ENCODE peak calls at places on chromosomes 3 and 15, in five cellular contexts. One of them, this sample, is unnamed.

GRCh38 chr3:195236076-195236798 is 34.7 kb downstream of the XXYLT1 start:
- DNase-seq in testis: peak
- DNase-seq in lower leg skin: no peak
- DNase-seq in tibial nerve: no peak
- DNase-seq in A549: no peak
- DNase-seq in this sample: no peak

GRCh38 chr3:115325539-115325938 is 178.5 kb upstream of the ZBTB20 start:
- DNase-seq in testis: peak
- DNase-seq in lower leg skin: no peak
- DNase-seq in tibial nerve: peak
- DNase-seq in A549: peak
- DNase-seq in this sample: peak

GRCh38 chr3:117603097-117603496 is 893.5 kb downstream of the TUSC7 start:
- DNase-seq in testis: no peak
- DNase-seq in lower leg skin: no peak
- DNase-seq in tibial nerve: no peak
- DNase-seq in A549: no peak
- DNase-seq in this sample: no peak

GRCh38 chr3:157127831-157128767 is 31.8 kb downstream of the CCNL1 start:
- DNase-seq in testis: peak
- DNase-seq in lower leg skin: no peak
- DNase-seq in tibial nerve: no peak
- DNase-seq in A549: peak
- DNase-seq in this sample: peak

GRCh38 chr3:5186854-5187151 is 704 bp upstream of the EDEM1 start:
- DNase-seq in testis: peak
- DNase-seq in lower leg skin: no peak
- DNase-seq in tibial nerve: no peak
- DNase-seq in A549: no peak
- DNase-seq in this sample: peak

GRCh38 chr3:136247436-136247835 is 2.7 kb upstream of the PCCB start:
- DNase-seq in testis: no peak
- DNase-seq in lower leg skin: no peak
- DNase-seq in tibial nerve: no peak
- DNase-seq in A549: no peak
- DNase-seq in this sample: no peak

GRCh38 chr3:126399756-126400155 is 5.0 kb downstream of the CFAP100 start:
- DNase-seq in testis: no peak
- DNase-seq in lower leg skin: no peak
- DNase-seq in tibial nerve: no peak
- DNase-seq in A549: no peak
- DNase-seq in this sample: no peak

GRCh38 chr15:80599359-80599758 is 95.8 kb upstream of the ABHD17C start:
- DNase-seq in testis: no peak
- DNase-seq in lower leg skin: no peak
- DNase-seq in tibial nerve: no peak
- DNase-seq in A549: peak
- DNase-seq in this sample: no peak

GRCh38 chr3:9947025-9947995 is 4.9 kb downstream of the PRRT3 start:
- DNase-seq in testis: peak
- DNase-seq in lower leg skin: no peak
- DNase-seq in tibial nerve: peak
- DNase-seq in A549: peak
- DNase-seq in this sample: peak

GRCh38 chr3:120095226-120096165 is 1.2 kb upstream of the GSK3B start:
- DNase-seq in testis: peak
- DNase-seq in lower leg skin: peak
- DNase-seq in tibial nerve: peak
- DNase-seq in A549: peak
- DNase-seq in this sample: peak

GRCh38 chr3:52220380-52221026 is 4.9 kb downstream of the TLR9 start:
- DNase-seq in testis: peak
- DNase-seq in lower leg skin: peak
- DNase-seq in tibial nerve: peak
- DNase-seq in A549: peak
- DNase-seq in this sample: peak

GRCh38 chr15:69554321-69554961 is 101.8 kb downstream of the RPLP1 start:
- DNase-seq in testis: no peak
- DNase-seq in lower leg skin: no peak
- DNase-seq in tibial nerve: no peak
- DNase-seq in A549: peak
- DNase-seq in this sample: no peak

GRCh38 chr3:22115581-22115980 is 364.6 kb upstream of the ZNF385D start:
- DNase-seq in testis: no peak
- DNase-seq in lower leg skin: no peak
- DNase-seq in tibial nerve: no peak
- DNase-seq in A549: no peak
- DNase-seq in this sample: no peak

GRCh38 chr3:9205345-9206143 is 43.9 kb downstream of the SRGAP3 start:
- DNase-seq in testis: no peak
- DNase-seq in lower leg skin: no peak
- DNase-seq in tibial nerve: no peak
- DNase-seq in A549: no peak
- DNase-seq in this sample: no peak

GRCh38 chr3:57127849-57128566 is 37.1 kb downstream of the IL17RD start:
- DNase-seq in testis: peak
- DNase-seq in lower leg skin: peak
- DNase-seq in tibial nerve: peak
- DNase-seq in A549: no peak
- DNase-seq in this sample: no peak

GRCh38 chr15:28219116-28219515 is 102.9 kb downstream of the HERC2 start:
- DNase-seq in testis: no peak
- DNase-seq in lower leg skin: no peak
- DNase-seq in tibial nerve: no peak
- DNase-seq in A549: no peak
- DNase-seq in this sample: no peak

GRCh38 chr15:60297047-60297446 is 100.7 kb downstream of the ANXA2 start:
- DNase-seq in testis: no peak
- DNase-seq in lower leg skin: no peak
- DNase-seq in tibial nerve: no peak
- DNase-seq in A549: no peak
- DNase-seq in this sample: no peak

GRCh38 chr15:60648928-60649679 is 170.2 kb upstream of the ICE2 start:
- DNase-seq in testis: no peak
- DNase-seq in lower leg skin: no peak
- DNase-seq in tibial nerve: no peak
- DNase-seq in A549: no peak
- DNase-seq in this sample: no peak

GRCh38 chr15:29670945-29671307 is 151.3 kb downstream of the TJP1 start:
- DNase-seq in testis: peak
- DNase-seq in lower leg skin: no peak
- DNase-seq in tibial nerve: no peak
- DNase-seq in A549: peak
- DNase-seq in this sample: peak

GRCh38 chr3:192916455-192917257 is 1.0 kb downstream of the MB21D2 start:
- DNase-seq in testis: peak
- DNase-seq in lower leg skin: peak
- DNase-seq in tibial nerve: peak
- DNase-seq in A549: peak
- DNase-seq in this sample: peak
- TF ChIP-seq POLR2A in testis: no peak
- TF ChIP-seq POLR2A in lower leg skin: no peak
- TF ChIP-seq POLR2A in tibial nerve: no peak
- TF ChIP-seq POLR2A in A549: no peak
- TF ChIP-seq POLR2A in this sample: no peak

DNA sequence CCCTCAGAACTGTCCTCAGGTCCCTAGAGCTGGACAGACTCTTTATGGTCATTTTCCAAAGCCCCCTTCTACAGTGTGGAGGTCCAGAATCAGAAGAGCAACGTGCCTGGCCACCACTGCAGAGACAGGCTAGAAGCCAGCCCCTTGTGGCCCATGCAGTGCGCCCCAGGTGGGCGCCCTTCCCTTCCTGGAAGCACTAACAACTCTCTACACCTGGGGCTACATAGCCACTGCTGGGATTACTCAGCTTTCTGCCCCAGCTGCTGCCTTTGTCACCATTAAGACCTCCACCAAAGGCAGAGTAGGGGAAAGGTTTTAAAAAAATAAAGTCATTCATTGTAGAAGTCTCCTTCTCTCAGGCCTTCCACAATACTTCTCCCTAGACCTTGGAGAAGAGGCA is 2.3 kb downstream of the RASGRP1 start:
- DNase-seq in testis: no peak
- DNase-seq in lower leg skin: no peak
- DNase-seq in tibial nerve: no peak
- DNase-seq in A549: no peak
- DNase-seq in this sample: no peak
- H3K4me3 ChIP-seq in testis: no peak
- H3K4me3 ChIP-seq in lower leg skin: no peak
- H3K4me3 ChIP-seq in tibial nerve: no peak
- H3K4me3 ChIP-seq in A549: no peak
- H3K4me3 ChIP-seq in this sample: no peak

GRCh38 chr3:172153335-172153861 is 114.0 kb downstream of the FNDC3B start:
- DNase-seq in testis: peak
- DNase-seq in lower leg skin: peak
- DNase-seq in tibial nerve: peak
- DNase-seq in A549: peak
- DNase-seq in this sample: peak

GRCh38 chr3:172152294-172152649 is 112.9 kb downstream of the FNDC3B start:
- DNase-seq in testis: no peak
- DNase-seq in lower leg skin: no peak
- DNase-seq in tibial nerve: no peak
- DNase-seq in A549: no peak
- DNase-seq in this sample: no peak

GRCh38 chr3:172151610-172152293 is 112.4 kb downstream of the FNDC3B start:
- DNase-seq in testis: no peak
- DNase-seq in lower leg skin: no peak
- DNase-seq in tibial nerve: no peak
- DNase-seq in A549: no peak
- DNase-seq in this sample: no peak

GRCh38 chr3:172150896-172151295 is 111.5 kb downstream of the FNDC3B start:
- DNase-seq in testis: no peak
- DNase-seq in lower leg skin: no peak
- DNase-seq in tibial nerve: no peak
- DNase-seq in A549: no peak
- DNase-seq in this sample: no peak

DNA sequence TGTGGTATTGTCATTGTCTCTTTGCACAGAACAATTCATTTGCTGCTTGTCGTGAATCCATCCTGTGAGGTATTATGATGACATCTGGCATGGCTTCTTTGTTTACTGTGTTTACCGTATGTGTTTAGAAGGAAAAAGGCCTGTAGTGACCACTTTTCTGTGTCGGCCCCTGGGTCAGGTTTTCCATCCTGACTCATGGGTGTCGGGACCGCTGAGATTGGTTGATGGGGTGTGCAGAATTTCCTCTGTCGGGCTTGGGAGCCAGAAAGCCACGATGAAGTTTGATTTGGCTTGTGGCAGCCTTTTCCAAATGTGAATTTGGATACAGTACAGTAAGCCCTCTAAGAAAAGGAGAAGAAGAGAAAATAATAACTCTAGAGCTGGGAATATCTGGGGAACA is 113.5 kb downstream of the FNDC3B start:
- DNase-seq in testis: no peak
- DNase-seq in lower leg skin: no peak
- DNase-seq in tibial nerve: no peak
- DNase-seq in A549: no peak
- DNase-seq in this sample: peak
- TF ChIP-seq CTCF in testis: no peak
- TF ChIP-seq CTCF in lower leg skin: no peak
- TF ChIP-seq CTCF in tibial nerve: no peak
- TF ChIP-seq CTCF in A549: no peak
- TF ChIP-seq CTCF in this sample: no peak

DNA sequence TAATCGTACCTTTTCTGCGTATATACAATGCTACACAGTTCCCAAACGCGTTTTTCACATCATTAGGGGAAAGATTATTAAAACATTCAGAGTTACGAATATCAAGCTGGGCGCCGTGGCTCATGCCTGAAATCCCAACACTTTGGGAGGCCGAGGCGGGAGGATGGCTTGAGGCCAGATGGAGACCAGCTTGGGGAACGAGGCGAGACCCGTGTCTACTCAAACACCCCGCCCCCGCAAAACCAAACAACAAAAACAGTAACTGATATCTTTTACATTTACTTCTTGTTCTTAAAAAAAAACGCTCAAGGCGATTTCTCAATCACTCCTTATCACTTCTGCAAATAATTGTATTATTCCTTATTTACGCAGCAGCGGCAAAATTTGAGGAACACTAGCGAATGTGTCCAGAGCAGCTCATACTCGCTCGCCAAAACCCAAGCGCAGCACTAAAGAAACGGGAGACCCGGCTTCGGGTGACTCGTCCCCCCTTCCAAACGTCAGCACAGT is 1.2 kb downstream of the ZBTB11 start:
- DNase-seq in testis: peak
- DNase-seq in lower leg skin: no peak
- DNase-seq in tibial nerve: peak
- DNase-seq in A549: no peak
- DNase-seq in this sample: no peak
- TF ChIP-seq POLR2A in testis: no peak
- TF ChIP-seq POLR2A in lower leg skin: no peak
- TF ChIP-seq POLR2A in tibial nerve: no peak
- TF ChIP-seq POLR2A in A549: no peak
- TF ChIP-seq POLR2A in this sample: peak

GRCh38 chr3:73621388-73621787 is 3.4 kb downstream of the PDZRN3 start:
- DNase-seq in testis: peak
- DNase-seq in lower leg skin: no peak
- DNase-seq in tibial nerve: no peak
- DNase-seq in A549: no peak
- DNase-seq in this sample: no peak
- H3K4me3 ChIP-seq in testis: no peak
- H3K4me3 ChIP-seq in lower leg skin: no peak
- H3K4me3 ChIP-seq in tibial nerve: peak
- H3K4me3 ChIP-seq in A549: no peak
- H3K4me3 ChIP-seq in this sample: no peak

DNA sequence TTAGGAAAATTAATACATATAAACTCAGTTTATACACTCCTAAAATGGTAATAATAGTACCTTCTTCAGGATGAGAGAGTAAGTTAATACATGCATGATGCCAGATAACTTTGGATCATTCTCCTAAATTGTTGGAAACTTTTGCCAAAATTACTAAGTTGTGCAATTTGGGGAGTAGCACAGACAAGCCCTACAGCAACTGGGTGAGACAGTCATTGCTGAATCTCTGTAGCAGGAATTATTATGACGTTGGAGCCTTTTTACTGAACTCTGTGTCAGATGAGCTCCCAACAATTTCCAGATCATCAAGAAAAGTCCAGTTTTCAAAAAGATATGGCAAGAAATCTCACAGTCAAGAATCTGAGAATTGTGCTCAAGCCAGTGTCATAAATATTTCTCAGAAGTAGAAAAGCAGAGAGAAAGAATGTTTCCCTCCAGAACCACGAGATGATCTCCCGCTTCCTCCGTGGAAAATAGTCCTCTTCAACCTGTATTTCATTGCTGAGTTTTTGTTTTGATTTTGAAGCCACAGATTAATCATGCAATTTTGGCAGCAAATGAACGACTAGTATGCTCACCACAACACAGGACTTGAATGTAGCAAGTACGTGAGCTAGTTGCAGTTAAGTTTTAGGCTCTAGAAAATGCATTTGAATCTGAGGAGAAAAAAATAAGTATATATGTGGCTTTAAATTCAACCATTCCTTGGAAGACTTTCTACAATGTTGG is 485.4 kb downstream of the CNTN6 start:
- DNase-seq in testis: no peak
- DNase-seq in lower leg skin: no peak
- DNase-seq in tibial nerve: no peak
- DNase-seq in A549: no peak
- DNase-seq in this sample: no peak
- TF ChIP-seq CTCF in testis: no peak
- TF ChIP-seq CTCF in lower leg skin: no peak
- TF ChIP-seq CTCF in tibial nerve: no peak
- TF ChIP-seq CTCF in A549: no peak
- TF ChIP-seq CTCF in this sample: no peak

GRCh38 chr15:61840090-61840489 is 220.2 kb downstream of the VPS13C start:
- DNase-seq in testis: no peak
- DNase-seq in lower leg skin: no peak
- DNase-seq in tibial nerve: no peak
- DNase-seq in A549: no peak
- DNase-seq in this sample: no peak
- TF ChIP-seq POLR2A in testis: no peak
- TF ChIP-seq POLR2A in lower leg skin: no peak
- TF ChIP-seq POLR2A in tibial nerve: no peak
- TF ChIP-seq POLR2A in A549: no peak
- TF ChIP-seq POLR2A in this sample: no peak